ENCODE peak calls at places on chromosomes 11 and 22, in four cellular contexts. One of them, this sample, is unnamed.

GRCh38 chr11:47905358-47906059 is 57.4 kb upstream of the NUP160 start:
- DNase-seq in activated T-helper 1 cell treated with Interleukin-2 at 50 U/mL for 16 hours: no peak
- DNase-seq in activated naive CD4-positive, alpha-beta T cell: no peak
- DNase-seq in stimulated activated naive B cell treated with anti-CD40 and anti-IgM and Interleukin-4, amounts not matched to agents 10 μg/mL and 1 μg/mL and 100 μg/mL, for 72 hours: no peak
- DNase-seq in this sample: no peak

GRCh38 chr22:32076726-32077550 is 33.9 kb downstream of the SLC5A1 start:
- DNase-seq in stimulated activated naive B cell treated with anti-CD40 and anti-IgM and Interleukin-4, amounts not matched to agents 10 μg/mL and 1 μg/mL and 100 μg/mL, for 72 hours: no peak
- DNase-seq in activated T-helper 1 cell treated with Interleukin-2 at 50 U/mL for 16 hours: no peak
- DNase-seq in activated naive CD4-positive, alpha-beta T cell: no peak
- DNase-seq in this sample: no peak

GRCh38 chr11:63826471-63827190 is 12.3 kb upstream of the MARK2 start:
- DNase-seq in stimulated activated naive B cell treated with anti-CD40 and anti-IgM and Interleukin-4, amounts not matched to agents 10 μg/mL and 1 μg/mL and 100 μg/mL, for 72 hours: no peak
- DNase-seq in activated naive CD4-positive, alpha-beta T cell: no peak
- DNase-seq in activated T-helper 1 cell treated with Interleukin-2 at 50 U/mL for 16 hours: no peak
- DNase-seq in this sample: no peak

GRCh38 chr11:15525582-15525981 is 410.9 kb downstream of the INSC start:
- DNase-seq in activated T-helper 1 cell treated with Interleukin-2 at 50 U/mL for 16 hours: no peak
- DNase-seq in activated naive CD4-positive, alpha-beta T cell: no peak
- DNase-seq in stimulated activated naive B cell treated with anti-CD40 and anti-IgM and Interleukin-4, amounts not matched to agents 10 μg/mL and 1 μg/mL and 100 μg/mL, for 72 hours: no peak
- DNase-seq in this sample: no peak

GRCh38 chr22:39520874-39521857 is 804 bp downstream of the ATF4 start:
- DNase-seq in activated naive CD4-positive, alpha-beta T cell: peak
- DNase-seq in activated T-helper 1 cell treated with Interleukin-2 at 50 U/mL for 16 hours: peak
- DNase-seq in stimulated activated naive B cell treated with anti-CD40 and anti-IgM and Interleukin-4, amounts not matched to agents 10 μg/mL and 1 μg/mL and 100 μg/mL, for 72 hours: peak
- DNase-seq in this sample: peak

GRCh38 chr11:27233654-27234042 is 129.4 kb downstream of the CCDC34 start:
- DNase-seq in stimulated activated naive B cell treated with anti-CD40 and anti-IgM and Interleukin-4, amounts not matched to agents 10 μg/mL and 1 μg/mL and 100 μg/mL, for 72 hours: no peak
- DNase-seq in activated naive CD4-positive, alpha-beta T cell: no peak
- DNase-seq in activated T-helper 1 cell treated with Interleukin-2 at 50 U/mL for 16 hours: no peak
- DNase-seq in this sample: no peak

GRCh38 chr11:66017354-66017753 is 5.5 kb downstream of the CST6 start:
- DNase-seq in activated T-helper 1 cell treated with Interleukin-2 at 50 U/mL for 16 hours: no peak
- DNase-seq in activated naive CD4-positive, alpha-beta T cell: no peak
- DNase-seq in stimulated activated naive B cell treated with anti-CD40 and anti-IgM and Interleukin-4, amounts not matched to agents 10 μg/mL and 1 μg/mL and 100 μg/mL, for 72 hours: no peak
- DNase-seq in this sample: no peak

GRCh38 chr11:117911694-117912093 is 17.5 kb downstream of the TMPRSS13 start:
- DNase-seq in activated T-helper 1 cell treated with Interleukin-2 at 50 U/mL for 16 hours: no peak
- DNase-seq in activated naive CD4-positive, alpha-beta T cell: no peak
- DNase-seq in stimulated activated naive B cell treated with anti-CD40 and anti-IgM and Interleukin-4, amounts not matched to agents 10 μg/mL and 1 μg/mL and 100 μg/mL, for 72 hours: no peak
- DNase-seq in this sample: no peak

GRCh38 chr11:1931326-1931725 is 11.8 kb downstream of the TNNT3 start:
- DNase-seq in activated T-helper 1 cell treated with Interleukin-2 at 50 U/mL for 16 hours: no peak
- DNase-seq in stimulated activated naive B cell treated with anti-CD40 and anti-IgM and Interleukin-4, amounts not matched to agents 10 μg/mL and 1 μg/mL and 100 μg/mL, for 72 hours: no peak
- DNase-seq in activated naive CD4-positive, alpha-beta T cell: no peak
- DNase-seq in this sample: no peak

GRCh38 chr22:19885841-19886592 is 31.3 kb upstream of the GNB1L start:
- DNase-seq in stimulated activated naive B cell treated with anti-CD40 and anti-IgM and Interleukin-4, amounts not matched to agents 10 μg/mL and 1 μg/mL and 100 μg/mL, for 72 hours: no peak
- DNase-seq in activated naive CD4-positive, alpha-beta T cell: no peak
- DNase-seq in activated T-helper 1 cell treated with Interleukin-2 at 50 U/mL for 16 hours: no peak
- DNase-seq in this sample: no peak

GRCh38 chr11:2565447-2566222 is 120.8 kb downstream of the KCNQ1 start:
- DNase-seq in activated T-helper 1 cell treated with Interleukin-2 at 50 U/mL for 16 hours: no peak
- DNase-seq in activated naive CD4-positive, alpha-beta T cell: no peak
- DNase-seq in stimulated activated naive B cell treated with anti-CD40 and anti-IgM and Interleukin-4, amounts not matched to agents 10 μg/mL and 1 μg/mL and 100 μg/mL, for 72 hours: no peak
- DNase-seq in this sample: no peak

GRCh38 chr11:42521994-42522393 is 789.8 kb upstream of the API5 start:
- DNase-seq in activated naive CD4-positive, alpha-beta T cell: no peak
- DNase-seq in activated T-helper 1 cell treated with Interleukin-2 at 50 U/mL for 16 hours: no peak
- DNase-seq in stimulated activated naive B cell treated with anti-CD40 and anti-IgM and Interleukin-4, amounts not matched to agents 10 μg/mL and 1 μg/mL and 100 μg/mL, for 72 hours: no peak
- DNase-seq in this sample: no peak

GRCh38 chr11:36622431-36623136 is 24.5 kb upstream of the RAG2 start:
- DNase-seq in activated T-helper 1 cell treated with Interleukin-2 at 50 U/mL for 16 hours: no peak
- DNase-seq in activated naive CD4-positive, alpha-beta T cell: no peak
- DNase-seq in stimulated activated naive B cell treated with anti-CD40 and anti-IgM and Interleukin-4, amounts not matched to agents 10 μg/mL and 1 μg/mL and 100 μg/mL, for 72 hours: no peak
- DNase-seq in this sample: no peak

GRCh38 chr11:118277312-118277711 is 13.2 kb upstream of the MPZL2 start:
- DNase-seq in activated T-helper 1 cell treated with Interleukin-2 at 50 U/mL for 16 hours: no peak
- DNase-seq in activated naive CD4-positive, alpha-beta T cell: no peak
- DNase-seq in stimulated activated naive B cell treated with anti-CD40 and anti-IgM and Interleukin-4, amounts not matched to agents 10 μg/mL and 1 μg/mL and 100 μg/mL, for 72 hours: no peak
- DNase-seq in this sample: no peak

GRCh38 chr11:126722956-126723664 is 277.5 kb downstream of the KIRREL3 start:
- DNase-seq in stimulated activated naive B cell treated with anti-CD40 and anti-IgM and Interleukin-4, amounts not matched to agents 10 μg/mL and 1 μg/mL and 100 μg/mL, for 72 hours: no peak
- DNase-seq in activated T-helper 1 cell treated with Interleukin-2 at 50 U/mL for 16 hours: no peak
- DNase-seq in activated naive CD4-positive, alpha-beta T cell: no peak
- DNase-seq in this sample: no peak

GRCh38 chr11:1876361-1877063 is 15.2 kb downstream of the PRR33 start:
- DNase-seq in activated T-helper 1 cell treated with Interleukin-2 at 50 U/mL for 16 hours: no peak
- DNase-seq in stimulated activated naive B cell treated with anti-CD40 and anti-IgM and Interleukin-4, amounts not matched to agents 10 μg/mL and 1 μg/mL and 100 μg/mL, for 72 hours: no peak
- DNase-seq in activated naive CD4-positive, alpha-beta T cell: no peak
- DNase-seq in this sample: no peak

GRCh38 chr11:124864176-124864891 is 898 bp upstream of the ROBO3 start:
- DNase-seq in activated naive CD4-positive, alpha-beta T cell: no peak
- DNase-seq in stimulated activated naive B cell treated with anti-CD40 and anti-IgM and Interleukin-4, amounts not matched to agents 10 μg/mL and 1 μg/mL and 100 μg/mL, for 72 hours: no peak
- DNase-seq in activated T-helper 1 cell treated with Interleukin-2 at 50 U/mL for 16 hours: no peak
- DNase-seq in this sample: no peak

This sample was measured in activated gamma-delta T cell treated with anti-CD3 and anti-CD28 coated beads, Interleukin-2, amount 50 U/mL, for 16 hours.